ENCODE peak calls at places on chromosomes 6 and 20, in six cellular contexts. I is fibroblast of lung, S is psoas muscle, H is Panc1, L is A549, J is GM23338. W is an unnamed sample.

GRCh38 chr6:141077355-141078333 is 1055.1 kb upstream of the GJE1 start:
- DNase-seq in I (no peak), L (peak; percentile 43), H (no peak), S (no peak), J (peak; percentile 86), W (peak; percentile 17)

GRCh38 chr20:45765307-45765910 is 26.3 kb downstream of the WFDC3 start:
- DNase-seq in I (no peak), L (no peak), H (no peak), S (no peak), J (peak; percentile 62), W (no peak)

GRCh38 chr6:43495409-43495941 is 14.7 kb downstream of the LRRC73 start:
- DNase-seq in I (no peak), L (no peak), S (no peak), J (no peak), H (no peak), W (peak; percentile 34)

GRCh38 chr20:14568225-14568624 is 230.8 kb upstream of the FLRT3 start:
- DNase-seq in J (peak; percentile 19), S (no peak), I (peak; percentile 22), H (no peak), L (no peak), W (peak; percentile 63)

GRCh38 chr6:133977983-133978895 is 25.2 kb downstream of the TBPL1 start:
- DNase-seq in I (peak; percentile 76), L (peak; percentile 18), S (no peak), J (no peak), H (no peak), W (no peak)

GRCh38 chr20:19407731-19408130 is 195.3 kb downstream of the SLC24A3 start:
- DNase-seq in H (no peak), S (no peak), L (no peak), I (no peak), J (peak; percentile 11), W (peak; percentile 21)

GRCh38 chr20:62405108-62405980 is 1.7 kb downstream of the CABLES2 start:
- DNase-seq in I (peak; percentile 54), J (peak; percentile 76), S (peak; percentile 78), L (peak; percentile 77), H (no peak), W (no peak)

GRCh38 chr6:14975124-14975815 is 270.6 kb upstream of the JARID2 start:
- DNase-seq in I (peak; percentile 13), J (peak; percentile 64), S (no peak), H (no peak), L (no peak), W (no peak)

GRCh38 chr6:15400572-15401004 is 154.7 kb downstream of the JARID2 start:
- DNase-seq in S (peak; percentile 81), J (peak; percentile 64), H (no peak), I (no peak), L (peak; percentile 27), W (no peak)

GRCh38 chr6:168193816-168194701 is 115.0 kb upstream of the FRMD1 start:
- DNase-seq in H (no peak), J (peak; percentile 52), L (peak; percentile 40), I (no peak), S (no peak), W (no peak)

GRCh38 chr6:44004625-44005506 is 122.4 kb downstream of the MRPL14 start:
- DNase-seq in I (no peak), J (no peak), L (peak; percentile 39), S (peak; percentile 55), H (no peak), W (no peak)

GRCh38 chr6:34657307-34657978 is 39.1 kb downstream of the ILRUN start:
- DNase-seq in S (no peak), H (peak; percentile 65), J (peak; percentile 45), I (peak; percentile 85), L (peak; percentile 86), W (peak; percentile 74)

GRCh38 chr6:133227344-133227743 is 13.8 kb upstream of the EYA4 start:
- DNase-seq in H (no peak), L (no peak), S (no peak), I (no peak), J (no peak), W (no peak)

GRCh38 chr6:163554663-163555062 is 140.1 kb downstream of the QKI start:
- DNase-seq in I (peak; percentile 16), L (peak; percentile 49), S (peak; percentile 66), H (no peak), J (peak; percentile 81), W (no peak)

GRCh38 chr6:140153703-140154102 is 779.3 kb upstream of the CITED2 start:
- DNase-seq in H (no peak), I (peak; percentile 57), S (no peak), L (no peak), J (no peak), W (no peak)

GRCh38 chr6:12288211-12288618 is 1.9 kb upstream of the EDN1 start:
- DNase-seq in H (no peak), S (no peak), I (no peak), J (no peak), L (peak; percentile 75), W (peak; percentile 70)

GRCh38 chr20:5923493-5923892 is 26.8 kb downstream of the TRMT6 start:
- DNase-seq in L (no peak), J (no peak), S (no peak), I (no peak), H (no peak), W (no peak)

GRCh38 chr6:149147939-149148718 is 169.4 kb upstream of the TAB2 start:
- DNase-seq in I (no peak), H (no peak), J (no peak), L (no peak), S (no peak), W (no peak)

GRCh38 chr6:139801571-139802321 is 427.3 kb upstream of the CITED2 start:
- DNase-seq in S (no peak), L (peak; percentile 2), H (no peak), I (peak; percentile 43), J (peak; percentile 38), W (peak; percentile 14)

GRCh38 chr6:36633915-36634314 is 39.8 kb downstream of the SRSF3 start:
- DNase-seq in S (no peak), L (no peak), H (no peak), I (peak; percentile 92), J (no peak), W (no peak)

GRCh38 chr20:41501376-41501775 is 116.8 kb downstream of the CHD6 start:
- DNase-seq in L (no peak), S (no peak), I (no peak), H (no peak), J (no peak), W (no peak)

GRCh38 chr6:137084865-137085617 is 40.3 kb upstream of the IL20RA start:
- DNase-seq in J (no peak), I (no peak), S (no peak), H (no peak), L (no peak), W (no peak)

GRCh38 chr6:104702126-104702841 is 157.4 kb downstream of the HACE1 start:
- DNase-seq in L (no peak), H (no peak), S (no peak), J (no peak), I (no peak), W (no peak)

GRCh38 chr20:49889245-49889942 is 25.9 kb downstream of the SPATA2 start:
- DNase-seq in L (no peak), S (no peak), H (no peak), J (no peak), I (no peak), W (no peak)
- H3K4me1 ChIP-seq in L (peaks cover 18% of the 10 kb centered on the region), S (peaks cover 10% of the 10 kb centered on the region), H (peaks cover 41% of the 10 kb centered on the region), J (peaks cover 10% of the 10 kb centered on the region), I (peaks cover 13% of the 10 kb centered on the region), W (no peaks in the 10 kb centered on the region)

GRCh38 chr20:12838261-12838866 is 170.4 kb upstream of the SPTLC3 start:
- DNase-seq in L (peak; percentile 26), J (peak; percentile 70), I (no peak), S (no peak), H (no peak), W (no peak)
- TF ChIP-seq CTCF in L (peak; percentile 38), J (peak; percentile 94), I (no peak), S (no peak), H (peak; percentile 35), W (peak; percentile 34)

DNA sequence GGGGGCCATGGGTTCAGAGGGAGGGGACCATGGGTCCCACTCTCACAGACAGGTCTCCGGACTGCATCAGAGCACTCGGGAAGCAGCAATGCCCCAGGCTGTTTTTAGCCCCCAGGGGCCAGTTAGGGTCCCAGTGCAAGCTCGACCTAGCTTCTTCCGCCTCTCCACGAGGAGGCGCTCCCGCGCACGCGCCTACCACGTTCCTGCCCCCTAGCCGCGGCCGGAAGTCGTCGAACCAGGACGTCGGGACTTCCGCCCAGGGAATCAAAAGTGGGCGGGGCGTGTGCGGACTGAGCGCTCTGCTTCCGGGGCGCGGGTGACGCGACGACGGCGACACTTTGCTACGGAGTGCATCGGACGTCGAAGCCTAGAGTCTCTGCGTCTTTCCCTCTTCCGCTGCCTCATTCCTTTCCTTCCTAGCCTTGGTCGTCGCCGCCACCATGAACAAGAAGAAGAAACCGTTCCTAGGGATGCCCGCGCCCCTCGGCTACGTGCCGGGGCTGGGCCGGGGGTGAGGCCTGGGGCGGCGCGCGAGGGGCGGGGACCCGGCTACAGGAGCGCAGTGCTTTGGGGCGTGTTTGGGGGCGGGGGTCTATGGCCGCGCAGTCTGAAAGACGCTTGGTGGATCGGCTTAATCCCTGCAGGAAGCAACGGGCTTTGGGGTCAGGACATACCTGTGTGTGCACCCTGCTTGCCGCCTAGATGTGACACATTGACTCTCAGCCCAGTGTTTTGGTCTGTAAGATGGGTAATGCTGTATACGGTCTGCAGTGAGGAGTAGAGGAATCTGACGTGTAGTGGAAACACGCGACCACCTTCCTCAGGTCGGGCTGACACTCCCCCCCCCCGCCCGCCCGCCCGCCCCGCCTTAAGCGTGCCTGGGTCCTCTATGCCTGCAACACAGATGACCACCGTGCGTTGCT is at the start of gene PRPF6:
- DNase-seq in J (peak; percentile 99), S (peak; percentile 98), L (peak; percentile 97), I (peak; percentile 93), H (no peak), W (peak; percentile 77)
- H3K4me1 ChIP-seq in J (peaks cover 18% of the 10 kb centered on the region), S (peaks cover 18% of the 10 kb centered on the region), L (peaks cover 34% of the 10 kb centered on the region), I (peaks cover 13% of the 10 kb centered on the region), H (peaks cover 33% of the 10 kb centered on the region), W (peaks cover 4% of the 10 kb centered on the region)

DNA sequence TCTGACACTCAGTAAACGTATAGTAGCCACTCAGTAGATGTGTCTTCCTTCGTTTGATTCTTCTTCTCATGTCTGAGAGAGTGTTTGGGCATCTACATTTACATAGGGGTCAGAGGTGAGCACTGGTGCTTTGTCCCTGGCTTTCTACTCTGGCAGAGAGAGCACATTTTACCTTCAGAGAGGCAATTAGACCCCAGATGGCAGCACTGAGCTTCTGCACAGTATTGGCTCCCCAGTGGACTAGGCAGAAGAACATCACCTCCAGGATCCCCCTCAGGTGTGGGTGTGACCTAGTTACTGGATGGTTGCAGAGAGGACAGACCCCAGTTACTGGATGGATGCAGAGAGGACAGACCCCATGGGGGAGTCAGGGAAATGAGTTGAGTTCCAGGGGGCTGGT is 327.2 kb downstream of the DHX35 start:
- DNase-seq in H (peak; percentile 17), J (peak; percentile 63), I (no peak), S (no peak), L (peak; percentile 7), W (no peak)
- TF ChIP-seq CTCF in H (peak; percentile 52), J (peak; percentile 63), I (no peak), S (peak; percentile 11), L (no peak), W (peak; percentile 33)

DNA sequence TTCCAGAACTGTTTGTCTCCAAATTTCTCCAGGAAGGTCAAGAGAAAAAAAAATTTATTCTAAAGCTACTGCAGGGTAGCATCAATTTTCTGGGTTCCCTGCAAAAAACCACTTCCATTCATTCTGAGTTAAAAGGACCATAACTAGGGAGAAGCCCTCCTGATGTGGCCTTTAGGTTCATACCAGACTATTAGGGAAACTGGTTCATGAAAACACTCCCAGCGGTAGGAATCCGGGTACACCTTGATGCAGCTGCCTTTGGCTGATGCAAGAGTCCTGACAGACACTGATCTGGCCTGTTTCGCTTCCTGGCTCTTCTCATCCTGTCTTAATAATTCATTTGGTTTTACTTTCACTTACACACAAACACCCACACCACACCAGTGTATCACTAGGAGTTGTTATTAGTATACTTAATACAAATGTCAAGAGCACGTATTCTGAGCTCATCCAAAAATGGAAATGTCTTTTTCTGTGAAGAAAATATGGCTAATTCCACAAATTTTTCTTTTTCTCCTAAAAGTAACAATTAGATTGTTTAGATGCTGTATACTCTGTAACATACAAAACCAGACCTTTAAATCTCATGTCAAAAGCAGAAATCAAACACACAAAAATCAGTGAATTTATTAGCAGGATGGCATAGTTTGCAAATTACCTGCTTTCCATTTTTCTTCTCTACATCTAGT is 38.4 kb upstream of the ARHGAP18 start:
- DNase-seq in S (no peak), J (peak; percentile 58), I (peak; percentile 47), H (no peak), L (no peak), W (peak; percentile 80)
- H3K4me1 ChIP-seq in S (peaks cover 31% of the 10 kb centered on the region), J (no peaks in the 10 kb centered on the region), I (peaks cover 28% of the 10 kb centered on the region), H (peaks cover 13% of the 10 kb centered on the region), L (peaks cover 28% of the 10 kb centered on the region), W (peaks cover 39% of the 10 kb centered on the region)

W was measured in foreskin keratinocyte.